ENCODE peak calls at places on chromosomes 7 and 10, in ten cellular contexts. B is stomach, H is tibial nerve, G is HCT116, L is uterus, D is IMR-90, I is lower lobe of right lung, U is testis, J is transverse colon, K is endodermal cell. P is an unnamed sample.

GRCh38 chr7:154409703-154410311 is 357.6 kb downstream of the DPP6 start:
- DNase-seq in B (no peak), H (no peak), G (no peak), L (no peak), D (no peak), I (no peak), U (no peak), J (no peak), K (peak; percentile 85), P (peak; percentile 43)

GRCh38 chr7:29647020-29647654 is 83.5 kb downstream of the PRR15 start:
- DNase-seq in B (no peak), H (no peak), G (no peak), L (no peak), D (no peak), I (no peak), U (no peak), J (no peak), K (no peak), P (no peak)

GRCh38 chr10:117241541-117242462 is 888 bp downstream of the SLC18A2 start:
- DNase-seq in B (no peak), H (no peak), G (no peak), L (no peak), D (no peak), I (no peak), U (peak; percentile 46), J (no peak), K (peak; percentile 78), P (no peak)

GRCh38 chr10:452512-453504 is 236.7 kb downstream of the DIP2C start:
- DNase-seq in B (no peak), H (no peak), G (no peak), L (no peak), D (no peak), I (no peak), U (no peak), J (no peak), K (no peak), P (no peak)

GRCh38 chr10:124339119-124339807 is 79.5 kb downstream of the OAT start:
- DNase-seq in B (peak; percentile 14), H (no peak), G (no peak), L (no peak), D (no peak), I (no peak), U (no peak), J (no peak), K (peak; percentile 30), P (no peak)

GRCh38 chr7:150975536-150976285 is 2.4 kb downstream of the KCNH2 start:
- DNase-seq in B (no peak), H (no peak), G (no peak), L (no peak), D (no peak), I (no peak), U (no peak), J (no peak), K (no peak), P (no peak)

GRCh38 chr7:6495597-6496262 is 48.0 kb upstream of the DAGLB start:
- DNase-seq in B (no peak), H (no peak), G (no peak), L (no peak), D (peak; percentile 45), I (no peak), U (no peak), J (no peak), K (no peak), P (no peak)

GRCh38 chr10:113187066-113187777 is 237.2 kb downstream of the TCF7L2 start:
- DNase-seq in B (peak; percentile 64), H (no peak), G (no peak), L (peak; percentile 56), D (no peak), I (no peak), U (peak; percentile 71), J (no peak), K (no peak), P (peak; percentile 84)

GRCh38 chr10:73647211-73647874 is 6.1 kb upstream of the MYOZ1 start:
- DNase-seq in B (peak; percentile 57), H (peak; percentile 38), G (no peak), L (peak; percentile 67), D (no peak), I (peak; percentile 70), U (peak; percentile 55), J (peak; percentile 50), K (peak; percentile 94), P (no peak)

GRCh38 chr10:129035052-129035805 is 431.8 kb upstream of the MGMT start:
- DNase-seq in B (no peak), H (no peak), G (no peak), L (no peak), D (no peak), I (no peak), U (no peak), J (peak; percentile 19), K (no peak), P (no peak)

GRCh38 chr7:91351374-91351773 is 87.1 kb downstream of the FZD1 start:
- DNase-seq in B (no peak), H (no peak), G (no peak), L (no peak), D (peak; percentile 54), I (no peak), U (no peak), J (no peak), K (no peak), P (no peak)
- H3K4me1 ChIP-seq in B (peaks cover 17% of the 10 kb centered on the region), H (no peaks in the 10 kb centered on the region), G (no peaks in the 10 kb centered on the region), L (no peaks in the 10 kb centered on the region), D (no peaks in the 10 kb centered on the region), I (peaks cover 25% of the 10 kb centered on the region), U (no peaks in the 10 kb centered on the region), J (no peaks in the 10 kb centered on the region), K (peaks cover 5% of the 10 kb centered on the region), P (no peaks in the 10 kb centered on the region)

GRCh38 chr10:43342279-43343125 is 28.9 kb upstream of the FXYD4 start:
- DNase-seq in B (no peak), H (no peak), G (no peak), L (no peak), D (no peak), I (no peak), U (no peak), J (no peak), K (no peak), P (no peak)
- H3K4me3 ChIP-seq in B (no peak overlapping the region), H (no peak overlapping the region), G (no peak overlapping the region), L (no peak overlapping the region), D (no peak overlapping the region), I (no peak overlapping the region), U (peak overlapping the region; percentile 11), J (no peak overlapping the region), K (no peak overlapping the region), P (no peak overlapping the region)

GRCh38 chr7:102412548-102412947 is 16.4 kb downstream of the PRKRIP1 start:
- DNase-seq in B (no peak), H (no peak), G (no peak), L (peak; percentile 40), D (peak; percentile 13), I (no peak), U (peak; percentile 35), J (peak; percentile 37), K (peak; percentile 83), P (peak; percentile 32)
- H3K36me3 ChIP-seq in B (peaks cover 99% of the 10 kb centered on the region), H (peaks cover 99% of the 10 kb centered on the region), G (peaks cover 36% of the 10 kb centered on the region), L (no peaks in the 10 kb centered on the region), D (peaks cover 55% of the 10 kb centered on the region), I (peaks cover 95% of the 10 kb centered on the region), U (no peaks in the 10 kb centered on the region), J (peaks cover 27% of the 10 kb centered on the region), K (peaks cover 94% of the 10 kb centered on the region), P (peaks cover 63% of the 10 kb centered on the region)

DNA sequence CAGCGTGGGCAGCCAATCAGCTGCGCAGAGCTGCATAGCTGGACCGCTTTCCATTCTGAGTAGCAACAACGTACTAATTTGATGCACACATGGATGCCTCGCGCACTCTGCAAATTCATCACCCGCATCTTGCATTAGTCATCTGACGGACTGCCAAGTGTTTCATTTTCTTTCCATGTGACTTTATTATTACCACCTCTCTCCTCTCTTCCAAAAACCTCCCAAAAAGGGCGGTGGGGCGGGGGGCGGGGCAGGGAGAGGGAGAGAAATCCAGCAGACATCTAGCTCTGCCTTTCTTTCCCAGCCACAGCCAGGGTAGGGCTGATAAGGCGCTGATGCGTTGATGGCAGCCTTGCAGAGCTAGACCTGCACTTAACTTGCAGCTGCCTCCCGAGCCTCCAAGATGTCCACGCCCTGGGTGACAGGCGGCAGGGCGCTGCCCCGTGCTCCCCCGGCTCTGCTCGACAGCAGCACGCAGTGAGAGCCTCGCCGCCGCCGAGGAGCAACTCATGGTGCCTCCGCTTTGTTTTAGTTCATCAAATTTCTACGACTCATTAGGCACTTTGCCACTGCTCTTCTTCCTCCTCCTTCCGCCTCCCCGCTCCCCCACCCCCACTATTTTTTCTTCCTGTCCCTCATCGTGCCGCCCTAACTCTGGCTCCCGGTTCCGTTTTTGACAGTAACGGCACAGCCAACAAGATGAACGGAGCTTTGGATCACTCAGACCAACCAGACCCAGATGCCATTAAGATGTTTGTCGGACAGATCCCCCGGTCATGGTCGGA is 147.3 kb downstream of the CELF2 start:
- DNase-seq in B (peak; percentile 52), H (peak; percentile 91), G (no peak), L (peak; percentile 62), D (peak; percentile 78), I (peak; percentile 73), U (peak; percentile 63), J (peak; percentile 65), K (peak; percentile 79), P (no peak)
- H3K4me1 ChIP-seq in B (peaks cover 51% of the 10 kb centered on the region), H (peaks cover 15% of the 10 kb centered on the region), G (no peaks in the 10 kb centered on the region), L (no peaks in the 10 kb centered on the region), D (peaks cover 3% of the 10 kb centered on the region), I (peaks cover 72% of the 10 kb centered on the region), U (no peaks in the 10 kb centered on the region), J (peaks cover 13% of the 10 kb centered on the region), K (peaks cover 22% of the 10 kb centered on the region), P (no peaks in the 10 kb centered on the region)

GRCh38 chr7:64521409-64521984 is 41.4 kb downstream of the ZNF680 start:
- DNase-seq in B (no peak), H (no peak), G (no peak), L (no peak), D (no peak), I (no peak), U (no peak), J (no peak), K (no peak), P (no peak)
- H3K4me3 ChIP-seq in B (no peak overlapping the region), H (no peak overlapping the region), G (no peak overlapping the region), L (no peak overlapping the region), D (no peak overlapping the region), I (no peak overlapping the region), U (no peak overlapping the region), J (no peak overlapping the region), K (peak overlapping the region; percentile 41), P (no peak overlapping the region)

DNA sequence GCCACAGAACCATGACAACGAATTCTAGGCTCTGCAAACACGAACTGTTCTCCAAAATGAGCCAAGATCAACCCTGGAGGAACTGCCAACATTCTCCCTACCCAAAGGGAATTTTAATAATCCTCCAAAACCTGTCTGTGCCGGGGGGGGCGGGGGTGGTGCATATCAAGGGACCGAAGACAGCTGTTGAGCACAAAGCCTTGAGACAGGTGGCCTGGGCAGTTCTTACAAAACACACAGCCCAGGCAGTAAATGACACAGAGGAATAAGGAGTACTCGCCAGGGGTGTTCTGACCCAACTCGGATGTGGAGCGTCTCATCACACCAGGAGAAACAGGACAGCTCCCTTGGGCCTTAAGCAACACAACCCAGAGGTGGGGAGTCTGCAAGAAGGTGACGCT is 35.6 kb downstream of the PLAC9 start:
- DNase-seq in B (no peak), H (no peak), G (no peak), L (no peak), D (no peak), I (no peak), U (no peak), J (no peak), K (no peak), P (peak; percentile 82)
- H3K36me3 ChIP-seq in B (peaks cover 92% of the 10 kb centered on the region), H (peaks cover 76% of the 10 kb centered on the region), G (peaks cover 2% of the 10 kb centered on the region), L (no peaks in the 10 kb centered on the region), D (peaks cover 56% of the 10 kb centered on the region), I (peaks cover 98% of the 10 kb centered on the region), U (no peaks in the 10 kb centered on the region), J (peaks cover 12% of the 10 kb centered on the region), K (peaks cover 53% of the 10 kb centered on the region), P (no peaks in the 10 kb centered on the region)

GRCh38 chr7:90407484-90407821 is 4.2 kb downstream of the CLDN12 start:
- DNase-seq in B (no peak), H (no peak), G (no peak), L (no peak), D (no peak), I (no peak), U (no peak), J (no peak), K (no peak), P (no peak)
- H3K4me1 ChIP-seq in B (peaks cover 84% of the 10 kb centered on the region), H (peaks cover 9% of the 10 kb centered on the region), G (peaks cover 3% of the 10 kb centered on the region), L (no peaks in the 10 kb centered on the region), D (no peaks in the 10 kb centered on the region), I (peaks cover 18% of the 10 kb centered on the region), U (peaks cover 14% of the 10 kb centered on the region), J (peaks cover 9% of the 10 kb centered on the region), K (no peaks in the 10 kb centered on the region), P (peaks cover 4% of the 10 kb centered on the region)

P was measured in SJCRH30.